ENCODE peak calls at places on chromosomes 4 and X, in ten cellular contexts. E is upper lobe of right lung; A is CD8-positive, alpha-beta memory T cell; U is lower lobe of right lung; K is cardiac muscle cell; Y is CD4-positive, alpha-beta memory T cell; C is A549; R is left lung; X is GM23248; S is spleen. M is an unnamed sample.

GRCh38 chrX:51894697-51895336 is 1.4 kb downstream of the MAGED1 start:
- DNase-seq in E (peak), A (no peak), U (no peak), K (peak), Y (no peak), C (no peak), R (peak), X (peak), S (no peak), M (peak)

GRCh38 chrX:123846598-123847038 is 13.2 kb upstream of the XIAP start:
- DNase-seq in E (no peak), A (no peak), U (no peak), K (no peak), Y (no peak), C (peak), R (no peak), X (peak), S (no peak), M (no peak)

GRCh38 chr4:120754590-120754989 is 167.9 kb downstream of the PRDM5 start:
- DNase-seq in E (no peak), A (no peak), U (no peak), K (peak), Y (no peak), C (no peak), R (no peak), X (no peak), S (no peak), M (no peak)

GRCh38 chr4:10456270-10457254 is 664 bp downstream of the ZNF518B start:
- DNase-seq in E (peak), A (peak), U (peak), K (peak), Y (peak), C (peak), R (peak), X (peak), S (peak), M (peak)

GRCh38 chr4:99821918-99822503 is 5.4 kb downstream of the DAPP1 start:
- DNase-seq in E (no peak), A (no peak), U (no peak), K (no peak), Y (no peak), C (no peak), R (no peak), X (no peak), S (no peak), M (no peak)

GRCh38 chr4:137678796-137679195 is 146.5 kb upstream of the PCDH18 start:
- DNase-seq in E (no peak), A (no peak), U (no peak), K (no peak), Y (no peak), C (no peak), R (no peak), X (peak), S (no peak), M (no peak)

GRCh38 chrX:101009086-101009485 is 39.6 kb downstream of the ARL13A start:
- DNase-seq in E (no peak), A (no peak), U (no peak), K (no peak), Y (no peak), C (no peak), R (no peak), X (peak), S (no peak), M (no peak)

GRCh38 chrX:153845842-153846241 is 15.5 kb upstream of the PDZD4 start:
- DNase-seq in E (no peak), A (no peak), U (no peak), K (no peak), Y (no peak), C (no peak), R (no peak), X (no peak), S (no peak), M (no peak)

GRCh38 chrX:152989292-152989658 is 4.6 kb downstream of the PNMA5 start:
- DNase-seq in E (no peak), A (no peak), U (no peak), K (no peak), Y (peak), C (no peak), R (no peak), X (peak), S (no peak), M (no peak)

GRCh38 chr4:7342223-7342576 is 92.5 kb downstream of the PSAPL1 start:
- DNase-seq in E (peak), A (no peak), U (no peak), K (no peak), Y (no peak), C (no peak), R (peak), X (no peak), S (peak), M (no peak)

GRCh38 chr4:113088050-113088449 is 38.6 kb downstream of the ANK2 start:
- DNase-seq in E (no peak), A (no peak), U (no peak), K (peak), Y (no peak), C (no peak), R (no peak), X (no peak), S (no peak), M (no peak)

GRCh38 chrX:78329486-78329885 is 2.1 kb upstream of the CYSLTR1 start:
- DNase-seq in E (no peak), A (no peak), U (no peak), K (no peak), Y (peak), C (no peak), R (no peak), X (no peak), S (no peak), M (no peak)

GRCh38 chr4:147550626-147551250 is 66.5 kb upstream of the TMEM184C start:
- DNase-seq in E (no peak), A (no peak), U (no peak), K (no peak), Y (no peak), C (no peak), R (no peak), X (peak), S (no peak), M (no peak)
- H3K27ac ChIP-seq in E (no peak), A (no peak), U (no peak), K (no peak), Y (no peak), C (no peak), R (no peak), X (peak), S (no peak), M (no peak)

GRCh38 chr4:6257243-6258025 is 12.2 kb upstream of the WFS1 start:
- DNase-seq in E (peak), A (no peak), U (peak), K (no peak), Y (no peak), C (no peak), R (no peak), X (no peak), S (peak), M (no peak)
- H3K4me3 ChIP-seq in E (no peak), A (no peak), U (peak), K (no peak), Y (no peak), C (no peak), R (no peak), X (no peak), S (no peak), M (no peak)

DNA sequence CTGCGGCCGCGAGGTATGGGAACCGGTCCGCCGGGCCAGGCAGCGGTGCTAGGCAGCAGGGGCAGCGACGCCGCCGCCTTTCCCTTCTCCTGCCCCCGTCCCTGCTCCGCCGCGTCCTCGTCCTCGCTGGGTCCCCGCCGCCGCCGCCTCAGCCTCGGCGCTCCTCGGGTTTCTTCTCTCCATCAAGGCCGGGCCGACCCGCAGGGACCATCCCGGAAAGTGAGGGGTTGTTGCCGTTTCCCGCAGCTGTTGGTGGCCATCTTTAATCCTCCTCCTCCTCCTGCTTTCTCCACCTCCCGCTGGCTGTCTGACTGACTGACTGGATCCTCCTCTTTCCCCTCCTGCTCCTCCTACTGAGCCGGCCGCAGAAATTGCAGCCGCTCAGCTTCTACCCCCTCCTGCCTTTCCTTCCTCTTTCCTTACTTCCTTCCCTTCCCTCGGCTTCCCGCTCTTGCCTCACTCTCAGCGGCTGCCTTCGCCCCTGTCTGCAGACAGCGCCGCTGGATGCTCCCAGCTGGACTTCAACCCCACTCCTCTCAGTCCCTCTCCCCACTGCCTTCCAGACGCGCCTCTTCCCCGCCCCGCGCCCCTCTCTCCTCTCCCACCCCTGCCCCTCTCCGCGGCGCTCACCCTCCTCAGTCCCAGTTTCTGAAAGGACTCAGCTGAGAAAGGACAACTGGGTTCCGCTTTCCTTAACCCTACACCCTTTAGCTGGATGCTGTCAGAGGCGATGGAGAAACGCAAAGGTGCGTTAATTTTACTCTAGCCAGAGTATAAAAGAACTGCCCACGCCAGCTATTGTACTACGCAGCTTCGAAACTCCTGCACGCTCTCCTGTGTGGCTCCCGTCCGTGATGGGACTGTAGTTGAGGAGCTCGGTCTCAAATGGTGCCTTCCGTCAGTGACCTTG is at the start of gene WDFY3:
- DNase-seq in E (peak), A (no peak), U (peak), K (peak), Y (no peak), C (peak), R (peak), X (peak), S (peak), M (peak)
- H3K27ac ChIP-seq in E (peak), A (no peak), U (peak), K (peak), Y (no peak), C (peak), R (peak), X (peak), S (peak), M (peak)

DNA sequence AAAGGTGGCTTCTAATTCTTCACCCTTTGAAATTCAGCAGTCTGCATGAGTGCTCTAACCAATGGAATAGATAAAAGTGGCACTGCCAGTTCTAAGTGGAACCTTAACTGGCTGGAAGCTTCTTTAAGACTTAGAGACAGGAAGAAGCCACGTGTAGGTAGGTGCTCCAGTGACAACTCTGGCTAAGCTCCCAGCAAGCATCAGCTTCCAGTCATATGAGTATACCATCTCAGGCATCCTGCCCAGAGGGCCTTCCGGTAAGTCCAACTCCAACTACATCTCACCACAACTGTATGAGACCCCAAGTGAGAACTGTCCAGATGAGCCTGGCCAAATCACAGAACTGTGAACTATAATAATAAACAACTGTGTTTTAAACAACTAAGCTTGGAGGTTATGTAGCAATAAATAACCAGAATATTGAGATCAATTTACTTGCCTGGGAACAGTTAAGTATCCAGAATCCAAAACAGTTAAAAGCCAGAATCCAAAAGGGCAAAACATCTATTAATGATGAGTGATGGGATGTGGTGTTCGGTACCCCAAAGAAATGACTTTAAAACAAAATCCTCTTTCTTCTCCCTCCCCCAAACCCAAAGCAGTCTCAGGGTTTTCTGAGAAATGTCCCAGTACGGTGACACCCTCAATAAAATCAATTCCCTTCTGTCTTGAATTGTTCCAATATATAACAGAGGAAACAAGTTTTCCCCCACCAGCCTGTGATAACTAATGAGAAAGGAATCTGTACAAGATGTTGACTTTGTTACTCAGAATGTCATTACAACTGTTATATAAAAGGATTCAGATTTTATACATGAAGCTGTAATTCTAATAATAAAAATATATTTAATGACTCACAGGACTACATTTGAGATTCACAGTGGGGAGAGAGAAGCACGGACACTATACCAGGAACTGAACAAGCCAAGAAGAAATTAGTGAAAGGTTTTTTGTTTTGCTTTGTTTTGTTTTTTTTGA is 4.2 kb downstream of the TSPAN5 start:
- DNase-seq in E (no peak), A (no peak), U (no peak), K (no peak), Y (no peak), C (peak), R (no peak), X (peak), S (no peak), M (peak)
- H3K4me3 ChIP-seq in E (no peak), A (no peak), U (no peak), K (no peak), Y (no peak), C (no peak), R (no peak), X (peak), S (no peak), M (no peak)

DNA sequence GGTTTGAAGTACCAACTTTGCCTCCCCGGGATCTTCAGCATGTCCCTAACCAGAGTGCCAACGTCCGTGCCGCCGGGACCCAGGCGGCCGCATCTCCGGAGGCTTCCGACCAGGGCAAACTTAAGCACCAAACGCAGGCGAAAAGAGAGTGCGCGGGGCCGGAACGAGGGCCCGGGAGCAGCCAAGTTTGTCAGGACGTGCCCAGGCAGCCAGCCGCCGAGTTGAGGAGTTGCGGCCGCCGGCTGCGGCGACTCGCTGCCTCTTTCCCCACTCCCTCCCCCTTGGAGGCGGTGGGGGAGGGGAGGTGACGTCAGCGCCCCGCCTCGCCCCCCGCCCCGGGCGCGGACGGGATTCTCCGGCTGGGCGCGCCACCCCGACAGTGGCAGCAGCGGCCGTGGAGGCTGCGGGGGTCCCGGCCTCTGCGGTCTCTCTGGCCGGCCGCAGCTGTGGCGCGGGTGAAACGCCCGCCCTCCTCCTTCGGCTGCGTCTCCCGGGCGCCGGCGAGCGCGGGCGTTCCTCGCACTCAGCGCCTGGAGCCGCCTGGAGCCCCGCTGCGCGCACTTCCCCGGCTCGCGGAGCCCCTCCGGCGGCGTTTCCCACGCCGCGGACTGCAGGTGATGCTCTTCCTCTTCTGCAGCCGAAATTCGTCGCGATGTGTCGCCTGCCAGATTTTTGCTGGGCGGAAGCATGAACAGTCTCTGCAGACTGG is 2.9 kb upstream of the FAT1 start:
- DNase-seq in E (peak), A (no peak), U (peak), K (peak), Y (no peak), C (peak), R (peak), X (peak), S (no peak), M (peak)
- H3K27ac ChIP-seq in E (peak), A (no peak), U (peak), K (peak), Y (no peak), C (peak), R (peak), X (peak), S (peak), M (peak)

DNA sequence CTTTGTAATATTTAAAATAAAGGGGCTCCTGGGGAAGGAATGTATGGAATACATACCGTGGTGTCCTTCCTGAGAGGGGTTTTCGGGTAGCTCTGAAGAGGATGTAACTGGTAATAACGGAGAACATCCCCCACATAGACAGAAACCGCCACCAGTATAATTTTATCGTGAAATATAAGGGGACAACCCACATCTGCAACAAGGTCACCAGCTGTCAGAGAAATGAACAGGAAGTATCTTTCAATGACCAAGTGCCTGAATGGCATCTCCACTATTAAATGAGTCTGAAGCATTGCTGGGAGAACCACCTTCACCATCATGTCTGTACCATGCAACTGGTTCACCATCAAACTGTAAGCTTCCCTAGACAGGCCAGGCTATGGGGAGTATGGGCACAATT is 31.7 kb downstream of the RNF175 start:
- DNase-seq in E (no peak), A (no peak), U (no peak), K (no peak), Y (no peak), C (no peak), R (no peak), X (no peak), S (no peak), M (no peak)
- H3K4me3 ChIP-seq in E (no peak), A (no peak), U (no peak), K (no peak), Y (no peak), C (no peak), R (no peak), X (no peak), S (no peak), M (no peak)

DNA sequence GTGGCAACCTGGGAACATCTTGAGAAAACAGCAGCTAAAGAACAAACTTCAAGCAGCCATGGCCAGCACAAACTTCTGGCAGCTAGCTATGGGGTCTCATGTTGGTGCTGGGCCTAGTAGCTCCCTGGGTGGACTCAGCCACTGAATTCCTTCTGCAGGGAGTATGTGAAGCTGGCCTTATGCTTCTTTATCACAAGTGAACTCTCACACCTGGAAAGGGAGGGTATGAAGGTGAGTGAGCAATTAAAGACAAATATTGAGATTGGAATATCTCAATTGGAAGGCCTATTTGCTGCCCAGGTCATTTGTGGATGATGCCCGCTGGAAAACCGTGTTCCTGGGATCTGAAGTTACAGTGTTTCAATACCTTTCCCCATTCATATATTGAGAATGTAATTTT is 153.3 kb upstream of the RPS6KA3 start:
- DNase-seq in E (no peak), A (no peak), U (no peak), K (no peak), Y (no peak), C (no peak), R (no peak), X (no peak), S (no peak), M (no peak)
- H3K27ac ChIP-seq in E (no peak), A (no peak), U (no peak), K (no peak), Y (no peak), C (no peak), R (no peak), X (no peak), S (no peak), M (no peak)

GRCh38 chr4:110618091-110619000 is 4.5 kb downstream of the PITX2 start:
- DNase-seq in E (no peak), A (no peak), U (no peak), K (peak), Y (no peak), C (no peak), R (peak), X (no peak), S (no peak), M (no peak)
- H3K4me3 ChIP-seq in E (no peak), A (no peak), U (no peak), K (no peak), Y (no peak), C (no peak), R (no peak), X (no peak), S (no peak), M (no peak)

DNA sequence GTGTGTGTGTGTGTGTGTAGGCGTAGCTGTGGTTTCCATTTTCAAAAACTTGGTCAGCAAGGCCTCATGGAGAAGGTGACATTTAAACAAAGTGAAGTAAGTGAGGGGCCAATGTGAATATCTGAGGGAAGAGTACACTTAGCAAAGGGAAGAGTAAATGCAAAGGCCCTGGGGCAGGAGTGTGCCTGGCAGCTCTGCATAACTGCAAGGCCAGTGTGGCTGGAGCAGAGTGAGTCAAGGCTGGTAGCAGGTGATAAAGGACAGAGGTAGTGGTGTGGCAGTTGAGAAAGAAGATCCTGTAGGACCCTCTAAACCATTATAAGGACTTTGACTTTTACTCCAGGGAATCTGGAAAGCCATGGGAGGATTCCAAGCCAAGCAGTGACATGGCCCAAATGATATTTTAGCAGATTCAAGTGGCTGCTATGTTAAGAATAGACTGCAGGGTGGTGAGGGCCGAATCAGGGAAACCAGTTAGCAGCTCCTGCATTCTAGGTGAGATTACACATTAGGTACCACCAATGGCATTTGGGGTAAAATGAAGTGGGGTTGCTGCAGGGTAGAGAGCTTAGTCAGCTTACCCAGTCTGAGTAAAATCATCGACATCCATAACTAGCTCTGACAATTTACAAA is 5.9 kb upstream of the TBC1D1 start:
- DNase-seq in E (no peak), A (no peak), U (no peak), K (no peak), Y (no peak), C (no peak), R (no peak), X (no peak), S (no peak), M (no peak)
- H3K27ac ChIP-seq in E (no peak), A (no peak), U (no peak), K (peak), Y (no peak), C (no peak), R (no peak), X (no peak), S (no peak), M (no peak)